ENCODE peak calls at places on chromosomes 13 and 19, in nine cellular contexts. K, P, S, B, I, G, R, O and U are unnamed samples.

GRCh38 chr13:97133955-97134354 is 88.2 kb upstream of the MBNL2 start:
- DNase-seq in K (no peak), P (no peak), S (no peak), B (no peak), I (no peak), G (peak), R (peak), O (no peak), U (peak)

GRCh38 chr19:14248578-14249011 is 42.6 kb upstream of the ADGRL1 start:
- DNase-seq in K (peak), P (peak), S (peak), B (no peak), I (peak), G (peak), R (peak), O (no peak), U (no peak)

GRCh38 chr19:15107056-15108010 is at the start of gene SYDE1:
- DNase-seq in K (peak), P (peak), S (no peak), B (no peak), I (peak), G (no peak), R (peak), O (peak), U (peak)

GRCh38 chr13:108425056-108425455 is 155.5 kb downstream of the TNFSF13B start:
- DNase-seq in K (no peak), P (no peak), S (no peak), B (no peak), I (no peak), G (no peak), R (no peak), O (no peak), U (no peak)

GRCh38 chr13:56893843-56894242 is 246.9 kb upstream of the PRR20A start:
- DNase-seq in K (no peak), P (no peak), S (no peak), B (peak), I (no peak), G (no peak), R (no peak), O (no peak), U (no peak)

GRCh38 chr13:39862891-39863290 is 207.4 kb downstream of the COG6 start:
- DNase-seq in K (no peak), P (no peak), S (no peak), B (no peak), I (no peak), G (no peak), R (peak), O (peak), U (no peak)

GRCh38 chr19:37903096-37903495 is 3.3 kb downstream of the WDR87 start:
- DNase-seq in K (no peak), P (no peak), S (no peak), B (no peak), I (no peak), G (no peak), R (no peak), O (no peak), U (no peak)

GRCh38 chr19:21483589-21484170 is 21.7 kb upstream of the ZNF429 start:
- DNase-seq in K (no peak), P (no peak), S (peak), B (peak), I (peak), G (peak), R (no peak), O (peak), U (no peak)

GRCh38 chr13:98345103-98345899 is 168.2 kb upstream of the RNF113B start:
- DNase-seq in K (no peak), P (no peak), S (no peak), B (peak), I (no peak), G (peak), R (no peak), O (no peak), U (no peak)

GRCh38 chr13:42137856-42138537 is 89.5 kb downstream of the DGKH start:
- DNase-seq in K (no peak), P (no peak), S (no peak), B (no peak), I (no peak), G (no peak), R (no peak), O (no peak), U (no peak)

GRCh38 chr13:77372275-77372674 is 45.4 kb upstream of the MYCBP2 start:
- DNase-seq in K (no peak), P (no peak), S (no peak), B (no peak), I (no peak), G (no peak), R (no peak), O (no peak), U (no peak)

GRCh38 chr13:49248433-49249002 is 793 bp downstream of the CDADC1 start:
- DNase-seq in K (peak), P (peak), S (peak), B (peak), I (no peak), G (peak), R (peak), O (no peak), U (peak)

GRCh38 chr13:98875146-98875729 is 102.6 kb downstream of the DOCK9 start:
- DNase-seq in K (no peak), P (no peak), S (no peak), B (no peak), I (no peak), G (no peak), R (no peak), O (no peak), U (no peak)

GRCh38 chr19:55088543-55089265 is 13.0 kb downstream of the EPS8L1 start:
- DNase-seq in K (peak), P (peak), S (peak), B (peak), I (peak), G (peak), R (peak), O (peak), U (peak)

GRCh38 chr13:20882206-20882605 is 20.3 kb downstream of the XPO4 start:
- DNase-seq in K (no peak), P (no peak), S (no peak), B (no peak), I (no peak), G (peak), R (no peak), O (peak), U (no peak)

GRCh38 chr19:13825489-13826475 is 30.5 kb downstream of the ZSWIM4 start:
- DNase-seq in K (peak), P (no peak), S (no peak), B (peak), I (no peak), G (peak), R (peak), O (no peak), U (no peak)

GRCh38 chr13:71703145-71703544 is 163.9 kb downstream of the DACH1 start:
- DNase-seq in K (no peak), P (no peak), S (no peak), B (no peak), I (no peak), G (no peak), R (no peak), O (no peak), U (no peak)

GRCh38 chr19:13102666-13103584 is at the start of gene LYL1:
- DNase-seq in K (no peak), P (no peak), S (no peak), B (peak), I (peak), G (no peak), R (no peak), O (no peak), U (peak)

GRCh38 chr19:6753178-6754031 is 13.8 kb downstream of the SH2D3A start:
- DNase-seq in K (peak), P (no peak), S (peak), B (peak), I (peak), G (no peak), R (peak), O (no peak), U (peak)